ENCODE peak calls at places on chromosomes 4 and X, in six cellular contexts. D, Y, Q, E, X and G are unnamed samples.

GRCh38 chr4:173218411-173219125 is 50.0 kb downstream of the GALNT7 start:
- DNase-seq in D (no peak), Y (no peak), Q (no peak), E (no peak), X (no peak), G (no peak)

GRCh38 chrX:107207089-107207488 is 678 bp downstream of the DNAAF6 start:
- DNase-seq in D (no peak), Y (no peak), Q (no peak), E (no peak), X (no peak), G (no peak)

GRCh38 chrX:17621566-17622270 is 115.6 kb upstream of the SCML1 start:
- DNase-seq in D (no peak), Y (no peak), Q (no peak), E (no peak), X (peak), G (no peak)

GRCh38 chr4:146577111-146577510 is 55.4 kb upstream of the SLC10A7 start:
- DNase-seq in D (no peak), Y (no peak), Q (no peak), E (no peak), X (no peak), G (no peak)

GRCh38 chr4:65337371-65337770 is 332.9 kb downstream of the EPHA5 start:
- DNase-seq in D (no peak), Y (no peak), Q (no peak), E (no peak), X (no peak), G (no peak)

GRCh38 chrX:133171962-133172708 is 46.0 kb downstream of the TFDP3 start:
- DNase-seq in D (no peak), Y (no peak), Q (no peak), E (no peak), X (no peak), G (no peak)

GRCh38 chr4:5905714-5906113 is 12.8 kb upstream of the CRMP1 start:
- DNase-seq in D (no peak), Y (no peak), Q (no peak), E (no peak), X (no peak), G (no peak)

GRCh38 chr4:109671350-109671749 is 31.9 kb downstream of the CASP6 start:
- DNase-seq in D (no peak), Y (no peak), Q (no peak), E (no peak), X (no peak), G (no peak)

GRCh38 chr4:1198070-1198844 is 25.9 kb upstream of the SPON2 start:
- DNase-seq in D (no peak), Y (no peak), Q (no peak), E (peak), X (no peak), G (no peak)

GRCh38 chr4:108425988-108426387 is 194.4 kb upstream of the RPL34 start:
- DNase-seq in D (no peak), Y (no peak), Q (no peak), E (no peak), X (no peak), G (no peak)

GRCh38 chrX:136162827-136163427 is 15.6 kb downstream of the FHL1 start:
- DNase-seq in D (peak), Y (no peak), Q (peak), E (no peak), X (no peak), G (no peak)

GRCh38 chr4:41757521-41758156 is 9.1 kb upstream of the PHOX2B start:
- DNase-seq in D (no peak), Y (no peak), Q (no peak), E (no peak), X (no peak), G (no peak)

GRCh38 chr4:78297075-78297815 is 240.1 kb downstream of the FRAS1 start:
- DNase-seq in D (no peak), Y (no peak), Q (no peak), E (no peak), X (no peak), G (no peak)

GRCh38 chr4:141541851-141542250 is 94.5 kb upstream of the IL15 start:
- DNase-seq in D (no peak), Y (no peak), Q (no peak), E (no peak), X (no peak), G (no peak)

GRCh38 chr4:176335421-176335820 is 15.7 kb downstream of the SPCS3 start:
- DNase-seq in D (no peak), Y (no peak), Q (no peak), E (no peak), X (no peak), G (no peak)

GRCh38 chrX:13283968-13284914 is 35.6 kb downstream of the ATXN3L start:
- DNase-seq in D (no peak), Y (no peak), Q (no peak), E (no peak), X (no peak), G (no peak)

GRCh38 chr4:125365731-125366130 is 51.0 kb downstream of the FAT4 start:
- DNase-seq in D (no peak), Y (no peak), Q (no peak), E (no peak), X (no peak), G (no peak)

GRCh38 chrX:130055103-130055502 is 55.2 kb downstream of the ELF4 start:
- DNase-seq in D (no peak), Y (no peak), Q (no peak), E (no peak), X (no peak), G (no peak)

GRCh38 chr4:105440890-105441289 is 33.0 kb downstream of the PPA2 start:
- DNase-seq in D (no peak), Y (no peak), Q (no peak), E (no peak), X (no peak), G (no peak)

GRCh38 chr4:146243141-146243882 is 29.0 kb downstream of the REELD1 start:
- DNase-seq in D (peak), Y (peak), Q (peak), E (peak), X (no peak), G (peak)

GRCh38 chrX:104659037-104659744 is 93.2 kb downstream of the IL1RAPL2 start:
- DNase-seq in D (no peak), Y (no peak), Q (no peak), E (no peak), X (no peak), G (no peak)

GRCh38 chrX:41858161-41858775 is 65.1 kb downstream of the CASK start:
- DNase-seq in D (no peak), Y (no peak), Q (no peak), E (no peak), X (no peak), G (no peak)

GRCh38 chr4:122827258-122827887 is 742 bp downstream of the FGF2 start:
- DNase-seq in D (no peak), Y (peak), Q (no peak), E (peak), X (no peak), G (peak)

GRCh38 chrX:114584983-114585842 is 1.3 kb downstream of the HTR2C start:
- DNase-seq in D (no peak), Y (no peak), Q (no peak), E (no peak), X (no peak), G (no peak)

GRCh38 chr4:174429701-174430100 is 92.6 kb downstream of the HPGD start:
- DNase-seq in D (no peak), Y (no peak), Q (no peak), E (no peak), X (no peak), G (no peak)

GRCh38 chr4:101355767-101356702 is 8.7 kb upstream of the PPP3CA start:
- DNase-seq in D (no peak), Y (no peak), Q (no peak), E (no peak), X (no peak), G (no peak)

GRCh38 chrX:36218801-36219200 is 299.3 kb downstream of the CFAP47 start:
- DNase-seq in D (no peak), Y (no peak), Q (no peak), E (no peak), X (no peak), G (no peak)

GRCh38 chr4:51843309-51844156 is 580 bp downstream of the DCUN1D4 start:
- DNase-seq in D (peak), Y (no peak), Q (peak), E (peak), X (no peak), G (peak)

GRCh38 chr4:123624959-123625358 is 228.4 kb downstream of the SPRY1 start:
- DNase-seq in D (no peak), Y (no peak), Q (no peak), E (no peak), X (no peak), G (no peak)

GRCh38 chr4:74451214-74451661 is 6.3 kb downstream of the AREG start:
- DNase-seq in D (no peak), Y (no peak), Q (no peak), E (no peak), X (no peak), G (no peak)

GRCh38 chrX:13119386-13119785 is 75.0 kb upstream of the FAM9C start:
- DNase-seq in D (no peak), Y (no peak), Q (no peak), E (no peak), X (no peak), G (no peak)

GRCh38 chrX:145178268-145178667 is 69.0 kb upstream of the SPANXN1 start:
- DNase-seq in D (no peak), Y (no peak), Q (no peak), E (no peak), X (peak), G (no peak)

GRCh38 chrX:141278306-141278705 is 36.0 kb upstream of the SPANXC start:
- DNase-seq in D (no peak), Y (no peak), Q (no peak), E (no peak), X (peak), G (no peak)

GRCh38 chr4:62953752-62954151 is 1455.5 kb downstream of the TECRL start:
- DNase-seq in D (no peak), Y (no peak), Q (no peak), E (no peak), X (no peak), G (no peak)

GRCh38 chr4:35250771-35251170 is 993.5 kb downstream of the ARAP2 start:
- DNase-seq in D (no peak), Y (no peak), Q (no peak), E (no peak), X (no peak), G (no peak)

GRCh38 chrX:70508296-70508911 is 63.8 kb downstream of the DLG3 start:
- DNase-seq in D (no peak), Y (no peak), Q (no peak), E (no peak), X (peak), G (no peak)

GRCh38 chrX:148854351-148854750 is 353.9 kb downstream of the AFF2 start:
- DNase-seq in D (no peak), Y (no peak), Q (no peak), E (no peak), X (no peak), G (no peak)

GRCh38 chrX:66914082-66914481 is 275.2 kb upstream of the EDA2R start:
- DNase-seq in D (no peak), Y (no peak), Q (no peak), E (no peak), X (no peak), G (no peak)

GRCh38 chrX:21374163-21374993 is at the start of gene CNKSR2:
- DNase-seq in D (peak), Y (peak), Q (peak), E (peak), X (peak), G (peak)